ENCODE peak calls at places on chromosomes 12 and 14, in nine cellular contexts. B, D, A, G, L, I, Y, Q and R are unnamed samples.

GRCh38 chr12:99087278-99087677 is 442.2 kb downstream of the APAF1 start:
- DNase-seq in B (no peak), D (no peak), A (no peak), G (no peak), L (no peak), I (peak; percentile 52), Y (no peak), Q (no peak), R (no peak)

GRCh38 chr12:89401433-89402086 is 49.3 kb upstream of the DUSP6 start:
- DNase-seq in B (no peak), D (no peak), A (no peak), G (no peak), L (no peak), I (no peak), Y (no peak), Q (no peak), R (no peak)

GRCh38 chr12:32558941-32559340 is 120.2 kb upstream of the DNM1L start:
- DNase-seq in B (no peak), D (no peak), A (no peak), G (no peak), L (peak; percentile 87), I (no peak), Y (no peak), Q (no peak), R (no peak)

GRCh38 chr14:82837611-82838140 is 1304.0 kb upstream of the SEL1L start:
- DNase-seq in B (no peak), D (no peak), A (no peak), G (no peak), L (no peak), I (no peak), Y (no peak), Q (no peak), R (no peak)

GRCh38 chr14:68574906-68575305 is 218.0 kb downstream of the ZFP36L1 start:
- DNase-seq in B (no peak), D (no peak), A (no peak), G (no peak), L (no peak), I (no peak), Y (no peak), Q (no peak), R (no peak)

GRCh38 chr14:29749327-29749726 is 178.3 kb downstream of the PRKD1 start:
- DNase-seq in B (no peak), D (peak; percentile 23), A (no peak), G (no peak), L (no peak), I (no peak), Y (no peak), Q (no peak), R (no peak)

GRCh38 chr12:65960820-65961691 is 136.8 kb downstream of the HMGA2 start:
- DNase-seq in B (no peak), D (no peak), A (no peak), G (no peak), L (no peak), I (no peak), Y (no peak), Q (no peak), R (no peak)

GRCh38 chr12:89450922-89451321 is 73.7 kb downstream of the GALNT4 start:
- DNase-seq in B (no peak), D (no peak), A (no peak), G (no peak), L (no peak), I (no peak), Y (no peak), Q (no peak), R (no peak)

GRCh38 chr12:122423258-122424165 is 1.0 kb upstream of the CLIP1 start:
- DNase-seq in B (peak; percentile 75), D (peak; percentile 77), A (peak; percentile 46), G (no peak), L (peak; percentile 53), I (no peak), Y (peak; percentile 45), Q (no peak), R (no peak)

GRCh38 chr14:70266157-70266556 is 77.4 kb upstream of the SLC8A3 start:
- DNase-seq in B (no peak), D (no peak), A (no peak), G (no peak), L (no peak), I (no peak), Y (no peak), Q (no peak), R (no peak)

GRCh38 chr12:46998811-46999368 is 80.5 kb upstream of the PCED1B start:
- DNase-seq in B (no peak), D (peak; percentile 14), A (no peak), G (no peak), L (no peak), I (peak; percentile 86), Y (no peak), Q (no peak), R (no peak)